ENCODE peak calls at places on chromosomes 2 and 18, in nine cellular contexts. One of them, this sample, is unnamed.

GRCh38 chr2:128028668-128029054 is 802 bp upstream of the SAP130 start:
- DNase-seq in neural progenitor cell: no peak
- DNase-seq in astrocyte of the spinal cord: no peak
- DNase-seq in neural crest cell: no peak
- DNase-seq in A549: no peak
- DNase-seq in Peyer's patch: no peak
- DNase-seq in dorsolateral prefrontal cortex: no peak
- DNase-seq in AG04449: no peak
- DNase-seq in fibroblast of pulmonary artery: no peak
- DNase-seq in this sample: no peak

GRCh38 chr2:216777637-216778273 is 82.1 kb downstream of the TNP1 start:
- DNase-seq in astrocyte of the spinal cord: peak
- DNase-seq in AG04449: no peak
- DNase-seq in Peyer's patch: no peak
- DNase-seq in A549: peak
- DNase-seq in neural crest cell: peak
- DNase-seq in dorsolateral prefrontal cortex: no peak
- DNase-seq in fibroblast of pulmonary artery: peak
- DNase-seq in neural progenitor cell: peak
- DNase-seq in this sample: no peak

GRCh38 chr2:118264591-118264990 is 176.3 kb downstream of the INSIG2 start:
- DNase-seq in fibroblast of pulmonary artery: no peak
- DNase-seq in neural progenitor cell: no peak
- DNase-seq in Peyer's patch: no peak
- DNase-seq in astrocyte of the spinal cord: peak
- DNase-seq in neural crest cell: no peak
- DNase-seq in dorsolateral prefrontal cortex: no peak
- DNase-seq in A549: no peak
- DNase-seq in AG04449: no peak
- DNase-seq in this sample: no peak

GRCh38 chr2:98343371-98343770 is 2.9 kb upstream of the CNGA3 start:
- DNase-seq in neural crest cell: no peak
- DNase-seq in A549: no peak
- DNase-seq in fibroblast of pulmonary artery: no peak
- DNase-seq in Peyer's patch: no peak
- DNase-seq in neural progenitor cell: no peak
- DNase-seq in dorsolateral prefrontal cortex: no peak
- DNase-seq in astrocyte of the spinal cord: no peak
- DNase-seq in AG04449: no peak
- DNase-seq in this sample: no peak

GRCh38 chr2:31728406-31729064 is 147.8 kb upstream of the SRD5A2 start:
- DNase-seq in fibroblast of pulmonary artery: no peak
- DNase-seq in A549: no peak
- DNase-seq in neural progenitor cell: no peak
- DNase-seq in AG04449: no peak
- DNase-seq in astrocyte of the spinal cord: no peak
- DNase-seq in Peyer's patch: no peak
- DNase-seq in neural crest cell: no peak
- DNase-seq in dorsolateral prefrontal cortex: no peak
- DNase-seq in this sample: no peak

GRCh38 chr18:74331404-74331803 is 15.8 kb downstream of the C18orf63 start:
- DNase-seq in A549: peak
- DNase-seq in dorsolateral prefrontal cortex: no peak
- DNase-seq in Peyer's patch: no peak
- DNase-seq in AG04449: no peak
- DNase-seq in fibroblast of pulmonary artery: peak
- DNase-seq in neural crest cell: no peak
- DNase-seq in astrocyte of the spinal cord: peak
- DNase-seq in neural progenitor cell: peak
- DNase-seq in this sample: no peak

GRCh38 chr18:50038448-50038847 is 156.5 kb downstream of the MYO5B start:
- DNase-seq in fibroblast of pulmonary artery: peak
- DNase-seq in neural crest cell: no peak
- DNase-seq in AG04449: no peak
- DNase-seq in Peyer's patch: no peak
- DNase-seq in dorsolateral prefrontal cortex: no peak
- DNase-seq in neural progenitor cell: no peak
- DNase-seq in astrocyte of the spinal cord: peak
- DNase-seq in A549: no peak
- DNase-seq in this sample: no peak

GRCh38 chr18:45760443-45761036 is 36.6 kb downstream of the SLC14A1 start:
- DNase-seq in fibroblast of pulmonary artery: no peak
- DNase-seq in dorsolateral prefrontal cortex: no peak
- DNase-seq in neural progenitor cell: peak
- DNase-seq in neural crest cell: no peak
- DNase-seq in astrocyte of the spinal cord: no peak
- DNase-seq in AG04449: no peak
- DNase-seq in A549: no peak
- DNase-seq in Peyer's patch: no peak
- DNase-seq in this sample: no peak

GRCh38 chr2:62794791-62795190 is 89.3 kb downstream of the EHBP1 start:
- DNase-seq in AG04449: no peak
- DNase-seq in astrocyte of the spinal cord: peak
- DNase-seq in dorsolateral prefrontal cortex: no peak
- DNase-seq in neural progenitor cell: no peak
- DNase-seq in neural crest cell: no peak
- DNase-seq in Peyer's patch: no peak
- DNase-seq in fibroblast of pulmonary artery: peak
- DNase-seq in A549: peak
- DNase-seq in this sample: no peak

GRCh38 chr2:237510502-237511217 is 23.6 kb downstream of the MLPH start:
- DNase-seq in Peyer's patch: no peak
- DNase-seq in astrocyte of the spinal cord: no peak
- DNase-seq in fibroblast of pulmonary artery: no peak
- DNase-seq in neural progenitor cell: no peak
- DNase-seq in neural crest cell: no peak
- DNase-seq in AG04449: no peak
- DNase-seq in A549: no peak
- DNase-seq in dorsolateral prefrontal cortex: no peak
- DNase-seq in this sample: no peak

GRCh38 chr18:9348079-9348671 is 13.6 kb downstream of the TWSG1 start:
- DNase-seq in neural progenitor cell: no peak
- DNase-seq in fibroblast of pulmonary artery: peak
- DNase-seq in astrocyte of the spinal cord: peak
- DNase-seq in A549: no peak
- DNase-seq in Peyer's patch: no peak
- DNase-seq in neural crest cell: no peak
- DNase-seq in AG04449: no peak
- DNase-seq in dorsolateral prefrontal cortex: no peak
- DNase-seq in this sample: no peak

GRCh38 chr2:114265256-114265655 is 177.2 kb upstream of the DPP10 start:
- DNase-seq in AG04449: no peak
- DNase-seq in astrocyte of the spinal cord: no peak
- DNase-seq in Peyer's patch: no peak
- DNase-seq in neural crest cell: no peak
- DNase-seq in fibroblast of pulmonary artery: no peak
- DNase-seq in A549: no peak
- DNase-seq in dorsolateral prefrontal cortex: no peak
- DNase-seq in neural progenitor cell: no peak
- DNase-seq in this sample: no peak

GRCh38 chr2:86764661-86765307 is 25.9 kb downstream of the CD8A start:
- DNase-seq in dorsolateral prefrontal cortex: no peak
- DNase-seq in astrocyte of the spinal cord: peak
- DNase-seq in Peyer's patch: peak
- DNase-seq in fibroblast of pulmonary artery: peak
- DNase-seq in neural crest cell: peak
- DNase-seq in A549: peak
- DNase-seq in AG04449: no peak
- DNase-seq in neural progenitor cell: peak
- DNase-seq in this sample: no peak

GRCh38 chr2:54957321-54957999 is 92.8 kb downstream of the RTN4 start:
- DNase-seq in fibroblast of pulmonary artery: no peak
- DNase-seq in A549: no peak
- DNase-seq in neural crest cell: no peak
- DNase-seq in AG04449: no peak
- DNase-seq in neural progenitor cell: peak
- DNase-seq in Peyer's patch: no peak
- DNase-seq in astrocyte of the spinal cord: no peak
- DNase-seq in dorsolateral prefrontal cortex: no peak
- DNase-seq in this sample: no peak

GRCh38 chr18:24463233-24463775 is 2.9 kb downstream of the HRH4 start:
- DNase-seq in Peyer's patch: no peak
- DNase-seq in neural progenitor cell: no peak
- DNase-seq in fibroblast of pulmonary artery: no peak
- DNase-seq in astrocyte of the spinal cord: no peak
- DNase-seq in A549: no peak
- DNase-seq in AG04449: no peak
- DNase-seq in dorsolateral prefrontal cortex: no peak
- DNase-seq in neural crest cell: no peak
- DNase-seq in this sample: no peak

GRCh38 chr2:10028988-10029874 is 14.1 kb upstream of the KLF11 start:
- DNase-seq in dorsolateral prefrontal cortex: no peak
- DNase-seq in astrocyte of the spinal cord: peak
- DNase-seq in AG04449: no peak
- DNase-seq in neural crest cell: no peak
- DNase-seq in neural progenitor cell: peak
- DNase-seq in A549: no peak
- DNase-seq in fibroblast of pulmonary artery: no peak
- DNase-seq in Peyer's patch: peak
- DNase-seq in this sample: peak

GRCh38 chr2:214410128-214410775 is 602 bp upstream of the VWC2L start:
- DNase-seq in astrocyte of the spinal cord: no peak
- DNase-seq in neural progenitor cell: no peak
- DNase-seq in AG04449: no peak
- DNase-seq in A549: no peak
- DNase-seq in fibroblast of pulmonary artery: no peak
- DNase-seq in dorsolateral prefrontal cortex: no peak
- DNase-seq in Peyer's patch: no peak
- DNase-seq in neural crest cell: no peak
- DNase-seq in this sample: no peak

GRCh38 chr18:57446322-57446721 is 11.1 kb downstream of the ONECUT2 start:
- DNase-seq in A549: peak
- DNase-seq in astrocyte of the spinal cord: no peak
- DNase-seq in dorsolateral prefrontal cortex: peak
- DNase-seq in fibroblast of pulmonary artery: peak
- DNase-seq in neural crest cell: peak
- DNase-seq in AG04449: no peak
- DNase-seq in neural progenitor cell: peak
- DNase-seq in Peyer's patch: no peak
- DNase-seq in this sample: no peak

GRCh38 chr2:51998890-51999289 is 967.0 kb upstream of the NRXN1 start:
- DNase-seq in dorsolateral prefrontal cortex: no peak
- DNase-seq in neural progenitor cell: no peak
- DNase-seq in neural crest cell: no peak
- DNase-seq in A549: no peak
- DNase-seq in AG04449: no peak
- DNase-seq in Peyer's patch: no peak
- DNase-seq in fibroblast of pulmonary artery: no peak
- DNase-seq in astrocyte of the spinal cord: no peak
- DNase-seq in this sample: no peak

GRCh38 chr2:52000156-52000855 is 968.4 kb upstream of the NRXN1 start:
- DNase-seq in AG04449: no peak
- DNase-seq in A549: no peak
- DNase-seq in fibroblast of pulmonary artery: no peak
- DNase-seq in neural crest cell: no peak
- DNase-seq in neural progenitor cell: no peak
- DNase-seq in dorsolateral prefrontal cortex: no peak
- DNase-seq in Peyer's patch: no peak
- DNase-seq in astrocyte of the spinal cord: peak
- DNase-seq in this sample: no peak

GRCh38 chr2:51996569-51996917 is 964.6 kb upstream of the NRXN1 start:
- DNase-seq in Peyer's patch: no peak
- DNase-seq in dorsolateral prefrontal cortex: no peak
- DNase-seq in neural progenitor cell: no peak
- DNase-seq in AG04449: no peak
- DNase-seq in fibroblast of pulmonary artery: peak
- DNase-seq in neural crest cell: no peak
- DNase-seq in astrocyte of the spinal cord: no peak
- DNase-seq in A549: no peak
- DNase-seq in this sample: no peak

GRCh38 chr2:51995293-51995692 is 963.4 kb upstream of the NRXN1 start:
- DNase-seq in neural progenitor cell: no peak
- DNase-seq in A549: no peak
- DNase-seq in neural crest cell: no peak
- DNase-seq in astrocyte of the spinal cord: peak
- DNase-seq in AG04449: peak
- DNase-seq in Peyer's patch: no peak
- DNase-seq in fibroblast of pulmonary artery: peak
- DNase-seq in dorsolateral prefrontal cortex: no peak
- DNase-seq in this sample: no peak

GRCh38 chr2:51997571-51997970 is 965.6 kb upstream of the NRXN1 start:
- DNase-seq in fibroblast of pulmonary artery: peak
- DNase-seq in Peyer's patch: no peak
- DNase-seq in neural crest cell: no peak
- DNase-seq in dorsolateral prefrontal cortex: no peak
- DNase-seq in AG04449: no peak
- DNase-seq in astrocyte of the spinal cord: no peak
- DNase-seq in neural progenitor cell: no peak
- DNase-seq in A549: peak
- DNase-seq in this sample: no peak
- TF ChIP-seq CTCF in fibroblast of pulmonary artery: peak
- TF ChIP-seq CTCF in Peyer's patch: no peak
- TF ChIP-seq CTCF in neural crest cell: peak
- TF ChIP-seq CTCF in dorsolateral prefrontal cortex: no peak
- TF ChIP-seq CTCF in AG04449: no peak
- TF ChIP-seq CTCF in astrocyte of the spinal cord: no peak
- TF ChIP-seq CTCF in neural progenitor cell: no peak
- TF ChIP-seq CTCF in A549: no peak
- TF ChIP-seq CTCF in this sample: no peak

GRCh38 chr2:1147873-1148612 is 197.4 kb downstream of the SNTG2 start:
- DNase-seq in neural progenitor cell: no peak
- DNase-seq in AG04449: no peak
- DNase-seq in Peyer's patch: no peak
- DNase-seq in dorsolateral prefrontal cortex: no peak
- DNase-seq in astrocyte of the spinal cord: no peak
- DNase-seq in neural crest cell: no peak
- DNase-seq in fibroblast of pulmonary artery: no peak
- DNase-seq in A549: no peak
- DNase-seq in this sample: no peak
- TF ChIP-seq CTCF in neural progenitor cell: peak
- TF ChIP-seq CTCF in AG04449: no peak
- TF ChIP-seq CTCF in Peyer's patch: no peak
- TF ChIP-seq CTCF in dorsolateral prefrontal cortex: no peak
- TF ChIP-seq CTCF in astrocyte of the spinal cord: no peak
- TF ChIP-seq CTCF in neural crest cell: no peak
- TF ChIP-seq CTCF in fibroblast of pulmonary artery: no peak
- TF ChIP-seq CTCF in A549: no peak
- TF ChIP-seq CTCF in this sample: no peak

DNA sequence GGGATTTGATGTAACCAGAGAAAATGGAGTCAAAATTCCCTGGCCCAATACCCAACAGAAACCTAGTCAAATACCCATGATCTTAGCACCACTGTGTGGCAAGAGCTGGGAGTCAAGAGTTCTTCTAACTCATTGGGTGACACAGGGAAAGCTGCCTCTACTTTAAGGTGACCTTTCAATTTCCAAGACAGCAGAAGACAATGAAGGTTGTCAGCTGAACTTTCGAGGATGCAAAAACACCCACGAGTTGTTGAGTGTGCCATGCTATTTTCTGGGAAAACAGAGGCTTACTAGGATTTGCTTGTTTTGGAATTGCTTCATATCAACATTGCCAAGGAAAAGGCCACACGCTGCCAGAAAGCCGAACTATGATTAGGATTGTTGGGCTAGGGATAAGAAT is 61.6 kb upstream of the CYRIA start:
- DNase-seq in AG04449: no peak
- DNase-seq in neural progenitor cell: no peak
- DNase-seq in A549: no peak
- DNase-seq in neural crest cell: no peak
- DNase-seq in Peyer's patch: no peak
- DNase-seq in fibroblast of pulmonary artery: peak
- DNase-seq in dorsolateral prefrontal cortex: no peak
- DNase-seq in astrocyte of the spinal cord: peak
- DNase-seq in this sample: no peak
- TF ChIP-seq CTCF in AG04449: no peak
- TF ChIP-seq CTCF in neural progenitor cell: no peak
- TF ChIP-seq CTCF in A549: no peak
- TF ChIP-seq CTCF in neural crest cell: no peak
- TF ChIP-seq CTCF in Peyer's patch: no peak
- TF ChIP-seq CTCF in fibroblast of pulmonary artery: peak
- TF ChIP-seq CTCF in dorsolateral prefrontal cortex: peak
- TF ChIP-seq CTCF in astrocyte of the spinal cord: peak
- TF ChIP-seq CTCF in this sample: peak

GRCh38 chr18:56298935-56299334 is 339.5 kb downstream of the TXNL1 start:
- DNase-seq in A549: peak
- DNase-seq in AG04449: peak
- DNase-seq in astrocyte of the spinal cord: peak
- DNase-seq in dorsolateral prefrontal cortex: no peak
- DNase-seq in neural crest cell: no peak
- DNase-seq in Peyer's patch: no peak
- DNase-seq in fibroblast of pulmonary artery: peak
- DNase-seq in neural progenitor cell: no peak
- DNase-seq in this sample: no peak
- TF ChIP-seq CTCF in A549: peak
- TF ChIP-seq CTCF in AG04449: peak
- TF ChIP-seq CTCF in astrocyte of the spinal cord: peak
- TF ChIP-seq CTCF in dorsolateral prefrontal cortex: no peak
- TF ChIP-seq CTCF in neural crest cell: peak
- TF ChIP-seq CTCF in Peyer's patch: no peak
- TF ChIP-seq CTCF in fibroblast of pulmonary artery: peak
- TF ChIP-seq CTCF in neural progenitor cell: no peak
- TF ChIP-seq CTCF in this sample: no peak

This sample was measured in heart left ventricle.